ENCODE peak calls at places on chromosome 2, in seven cellular contexts. N, M, K, C, U, E and Q are unnamed samples.

GRCh38 chr2:1259746-1260145 is 153.5 kb upstream of the TPO start:
- DNase-seq in N (no peak), M (no peak), K (no peak), C (no peak), U (no peak), E (no peak), Q (no peak)

GRCh38 chr2:10520154-10520553 is 72.0 kb upstream of the ODC1 start:
- DNase-seq in N (no peak), M (no peak), K (no peak), C (no peak), U (no peak), E (peak; percentile 73), Q (no peak)

GRCh38 chr2:178345951-178346350 is 105.0 kb downstream of the PRKRA start:
- DNase-seq in N (no peak), M (no peak), K (no peak), C (no peak), U (no peak), E (no peak), Q (no peak)

GRCh38 chr2:15155959-15156574 is 405.1 kb downstream of the NBAS start:
- DNase-seq in N (no peak), M (no peak), K (no peak), C (no peak), U (no peak), E (no peak), Q (no peak)

GRCh38 chr2:231518771-231519170 is 11.5 kb downstream of the NMUR1 start:
- DNase-seq in N (no peak), M (no peak), K (no peak), C (no peak), U (no peak), E (no peak), Q (no peak)

GRCh38 chr2:152154462-152154861 is 21.1 kb downstream of the STAM2 start:
- DNase-seq in N (no peak), M (no peak), K (no peak), C (no peak), U (no peak), E (no peak), Q (no peak)

GRCh38 chr2:1910562-1911256 is 166.4 kb upstream of the PXDN start:
- DNase-seq in N (no peak), M (no peak), K (no peak), C (no peak), U (no peak), E (no peak), Q (peak; percentile 44)

GRCh38 chr2:174259981-174260380 is 11.6 kb upstream of the OLA1 start:
- DNase-seq in N (no peak), M (peak; percentile 33), K (no peak), C (no peak), U (peak; percentile 88), E (no peak), Q (no peak)

GRCh38 chr2:122805346-122805745 is 1049.9 kb downstream of the TSN start:
- DNase-seq in N (no peak), M (no peak), K (no peak), C (no peak), U (peak; percentile 75), E (no peak), Q (no peak)

GRCh38 chr2:8994386-8994785 is 9.1 kb downstream of the MBOAT2 start:
- DNase-seq in N (no peak), M (no peak), K (no peak), C (no peak), U (no peak), E (no peak), Q (no peak)

GRCh38 chr2:50392185-50392584 is 639.7 kb downstream of the NRXN1 start:
- DNase-seq in N (no peak), M (no peak), K (no peak), C (no peak), U (no peak), E (no peak), Q (no peak)

GRCh38 chr2:224754129-224754528 is 38.0 kb upstream of the CCDC195 start:
- DNase-seq in N (no peak), M (no peak), K (no peak), C (no peak), U (peak; percentile 81), E (no peak), Q (peak; percentile 67)

GRCh38 chr2:133414486-133415209 is 153.6 kb downstream of the NCKAP5 start:
- DNase-seq in N (peak; percentile 26), M (no peak), K (no peak), C (no peak), U (no peak), E (no peak), Q (no peak)

GRCh38 chr2:4556136-4556535 is 852.8 kb downstream of the DCDC2C start:
- DNase-seq in N (no peak), M (no peak), K (no peak), C (no peak), U (no peak), E (no peak), Q (no peak)

GRCh38 chr2:3500326-3500899 is 18.9 kb downstream of the ADI1 start:
- DNase-seq in N (no peak), M (no peak), K (no peak), C (no peak), U (no peak), E (no peak), Q (peak; percentile 55)

GRCh38 chr2:73386342-73386868 is 769 bp downstream of the ALMS1 start:
- DNase-seq in N (no peak), M (no peak), K (no peak), C (no peak), U (no peak), E (no peak), Q (no peak)

DNA sequence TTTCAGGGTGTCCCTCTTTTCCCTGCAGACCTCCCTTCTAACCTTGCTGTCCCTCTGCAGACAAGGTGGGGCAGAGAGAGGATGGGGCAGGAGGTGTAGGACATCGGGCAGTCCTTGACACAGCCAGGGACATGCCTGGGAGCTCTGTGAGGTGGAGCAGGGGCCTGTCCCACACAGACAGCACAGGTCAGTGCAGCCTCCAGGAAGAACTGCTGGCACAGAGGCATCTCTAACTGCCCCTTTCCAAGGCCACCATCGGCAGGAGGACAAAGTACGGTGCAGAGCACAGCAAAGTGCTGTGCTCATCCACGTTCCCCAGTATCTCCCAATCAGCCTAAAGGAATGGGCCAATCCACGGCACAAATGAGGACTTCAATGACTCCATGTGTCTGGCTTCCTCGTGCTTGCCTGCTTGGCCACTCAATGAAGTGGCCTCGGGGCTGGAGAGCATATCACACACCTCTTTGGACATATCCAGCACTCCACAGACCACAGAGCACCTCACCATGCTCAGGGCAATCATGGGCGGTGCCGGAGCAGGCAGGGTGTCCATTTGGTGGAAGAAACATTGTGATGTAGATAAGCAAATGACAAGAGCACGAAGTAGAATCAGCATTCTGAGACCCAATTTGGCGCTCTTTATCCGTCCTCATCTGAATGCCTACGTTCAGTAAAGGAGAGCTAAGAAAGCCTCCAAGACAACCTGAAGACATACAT is 11.9 kb downstream of the CHST10 start:
- DNase-seq in N (no peak), M (no peak), K (no peak), C (no peak), U (no peak), E (no peak), Q (no peak)
- H3K4me3 ChIP-seq in N (no peak overlapping the region), M (no peak overlapping the region), K (no peak overlapping the region), C (no peak overlapping the region), U (no peak overlapping the region), E (no peak overlapping the region), Q (no peak overlapping the region)

GRCh38 chr2:227188292-227188691 is 23.9 kb downstream of the COL4A3 start:
- DNase-seq in N (no peak), M (peak; percentile 48), K (no peak), C (no peak), U (peak; percentile 70), E (no peak), Q (no peak)

GRCh38 chr2:227182765-227183164 is 18.3 kb downstream of the COL4A3 start:
- DNase-seq in N (no peak), M (no peak), K (no peak), C (no peak), U (no peak), E (no peak), Q (no peak)

GRCh38 chr2:227183657-227184367 is 19.4 kb downstream of the COL4A3 start:
- DNase-seq in N (no peak), M (no peak), K (no peak), C (no peak), U (peak; percentile 6), E (no peak), Q (no peak)

GRCh38 chr2:227186751-227187150 is 22.3 kb downstream of the COL4A3 start:
- DNase-seq in N (no peak), M (no peak), K (no peak), C (no peak), U (peak; percentile 55), E (no peak), Q (no peak)

GRCh38 chr2:227185616-227186015 is 21.2 kb downstream of the COL4A3 start:
- DNase-seq in N (no peak), M (no peak), K (no peak), C (no peak), U (no peak), E (no peak), Q (no peak)
- H3K27ac ChIP-seq in N (no peak overlapping the region), M (no peak overlapping the region), K (no peak overlapping the region), C (no peak overlapping the region), U (no peak overlapping the region), E (no peak overlapping the region), Q (no peak overlapping the region)

GRCh38 chr2:172674968-172675303 is 60.7 kb upstream of the RAPGEF4 start:
- DNase-seq in N (no peak), M (no peak), K (no peak), C (no peak), U (no peak), E (no peak), Q (no peak)

GRCh38 chr2:172672114-172672513 is 63.5 kb upstream of the RAPGEF4 start:
- DNase-seq in N (no peak), M (no peak), K (no peak), C (no peak), U (no peak), E (no peak), Q (no peak)

GRCh38 chr2:172671506-172671905 is 64.1 kb upstream of the RAPGEF4 start:
- DNase-seq in N (no peak), M (no peak), K (no peak), C (no peak), U (no peak), E (no peak), Q (no peak)

GRCh38 chr2:172672999-172673726 is 62.5 kb upstream of the RAPGEF4 start:
- DNase-seq in N (peak; percentile 75), M (no peak), K (no peak), C (no peak), U (no peak), E (no peak), Q (no peak)

GRCh38 chr2:172674034-172674967 is 61.3 kb upstream of the RAPGEF4 start:
- DNase-seq in N (peak; percentile 29), M (peak; percentile 52), K (no peak), C (peak; percentile 50), U (peak; percentile 62), E (peak; percentile 89), Q (no peak)
- TF ChIP-seq CTCF in N (no peak), M (peak; percentile 45), K (peak; percentile 80), C (peak; percentile 72), U (peak; percentile 84), E (peak; percentile 81), Q (peak; percentile 65)

DNA sequence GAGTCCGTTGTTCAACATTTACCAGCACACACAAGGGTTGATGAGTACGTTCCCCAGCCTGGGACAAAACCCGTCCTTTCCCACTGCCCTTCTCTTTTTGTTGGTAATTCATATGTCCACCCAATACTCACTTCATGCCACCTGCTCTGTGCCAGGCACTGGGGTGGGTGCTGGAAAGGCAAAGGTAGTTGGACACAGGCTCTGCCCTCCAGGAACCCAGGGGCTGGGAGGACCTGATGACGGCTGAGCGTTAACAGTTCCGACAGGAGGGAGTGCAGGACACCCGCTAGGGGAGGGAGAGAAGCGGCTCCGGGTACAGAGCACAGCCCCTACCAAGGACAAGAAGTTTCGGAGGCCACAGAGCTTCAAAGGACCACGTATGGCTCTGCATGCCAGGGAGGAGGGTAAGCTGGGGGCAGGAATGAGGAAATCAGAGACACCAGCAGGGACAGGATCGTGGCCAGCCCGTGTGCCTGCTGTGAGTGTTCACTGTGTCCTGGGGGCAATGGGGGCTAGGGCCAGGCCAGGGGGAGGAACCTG is 134.1 kb upstream of the GPC1 start:
- DNase-seq in N (no peak), M (no peak), K (no peak), C (no peak), U (no peak), E (no peak), Q (peak; percentile 42)
- H3K4me3 ChIP-seq in N (no peak overlapping the region), M (no peak overlapping the region), K (no peak overlapping the region), C (no peak overlapping the region), U (no peak overlapping the region), E (no peak overlapping the region), Q (no peak overlapping the region)